ENCODE peak calls at places on chromosomes 7 and 10, in six cellular contexts. D is posterior cingulate gyrus; C is stimulated activated CD4-positive, alpha-beta T cell treated with anti-CD3 and anti-CD28 coated beads, Interleukin-15, amount 100 ng/mL, for 1 hour; R is lower leg skin; P is stimulated activated CD8-positive, alpha-beta memory T cell treated with anti-CD3 and anti-CD28 coated beads, Interleukin-4, amount 100 ng/mL, for 24 hours; G is Daoy. V is an unnamed sample.

GRCh38 chr10:61464461-61465215 is 11.5 kb upstream of the TMEM26 start:
- DNase-seq in G (peak), C (no peak), R (no peak), D (no peak), P (no peak), V (no peak)

GRCh38 chr7:149285581-149285975 is 23.6 kb downstream of the ZNF783 start:
- DNase-seq in P (no peak), D (no peak), R (peak), C (no peak), G (peak), V (peak)

GRCh38 chr7:127393370-127394058 is 1.0 kb upstream of the ZNF800 start:
- DNase-seq in D (peak), G (peak), P (no peak), C (no peak), R (peak), V (no peak)

GRCh38 chr10:46310851-46311250 is 24.1 kb downstream of the ANTXRL start:
- DNase-seq in D (peak), R (peak), P (no peak), C (no peak), G (no peak), V (no peak)

GRCh38 chr7:157121184-157121715 is 17.5 kb upstream of the UBE3C start:
- DNase-seq in C (no peak), D (no peak), G (no peak), R (peak), P (no peak), V (no peak)

GRCh38 chr7:83410989-83411591 is 237.8 kb downstream of the SEMA3E start:
- DNase-seq in G (peak), P (no peak), R (no peak), C (no peak), D (no peak), V (no peak)

GRCh38 chr10:71817831-71818268 is 33.2 kb downstream of the PSAP start:
- DNase-seq in G (no peak), D (no peak), P (no peak), C (no peak), R (peak), V (no peak)

GRCh38 chr7:15459018-15459621 is 102.7 kb downstream of the AGMO start:
- DNase-seq in C (no peak), R (no peak), D (no peak), G (peak), P (no peak), V (no peak)

GRCh38 chr7:77563275-77563674 is 26.2 kb downstream of the PTPN12 start:
- DNase-seq in D (no peak), P (no peak), C (no peak), G (no peak), R (no peak), V (no peak)

GRCh38 chr7:50346548-50347497 is 42.3 kb downstream of the IKZF1 start:
- DNase-seq in C (no peak), P (no peak), G (peak), R (no peak), D (no peak), V (no peak)

V was measured in C1 segment of cervical spinal cord.